ENCODE peak calls at places on chromosome 7, in nine cellular contexts. S, V, F, Q, C, W, H, U and G are unnamed samples.

GRCh38 chr7:142828101-142828500 is 26.8 kb upstream of the EPHB6 start:
- DNase-seq in S (no peak), V (no peak), F (no peak), Q (no peak), C (peak; percentile 6), W (no peak), H (no peak), U (no peak), G (no peak)

GRCh38 chr7:48052748-48053147 is 17.4 kb downstream of the C7orf57 start:
- DNase-seq in S (no peak), V (no peak), F (peak; percentile 79), Q (no peak), C (no peak), W (no peak), H (no peak), U (peak; percentile 82), G (no peak)

GRCh38 chr7:74051193-74051592 is 23.2 kb downstream of the ELN start:
- DNase-seq in S (no peak), V (no peak), F (no peak), Q (no peak), C (no peak), W (no peak), H (no peak), U (no peak), G (no peak)

GRCh38 chr7:105853931-105854419 is 22.4 kb downstream of the ATXN7L1 start:
- DNase-seq in S (no peak), V (no peak), F (no peak), Q (no peak), C (peak; percentile 45), W (no peak), H (no peak), U (peak; percentile 23), G (no peak)

GRCh38 chr7:92815412-92815811 is 21.0 kb downstream of the CDK6 start:
- DNase-seq in S (no peak), V (no peak), F (no peak), Q (no peak), C (no peak), W (no peak), H (no peak), U (no peak), G (no peak)

GRCh38 chr7:157714166-157715070 is 377.6 kb downstream of the DNAJB6 start:
- DNase-seq in S (no peak), V (no peak), F (no peak), Q (no peak), C (no peak), W (no peak), H (no peak), U (no peak), G (no peak)

GRCh38 chr7:84058311-84059076 is 136.1 kb downstream of the SEMA3A start:
- DNase-seq in S (no peak), V (no peak), F (peak; percentile 85), Q (no peak), C (no peak), W (no peak), H (peak; percentile 87), U (peak; percentile 79), G (no peak)

GRCh38 chr7:68622500-68622899 is 975.8 kb upstream of the AUTS2 start:
- DNase-seq in S (no peak), V (peak; percentile 29), F (no peak), Q (no peak), C (no peak), W (no peak), H (no peak), U (no peak), G (no peak)

GRCh38 chr7:29424295-29424983 is 139.2 kb upstream of the PRR15 start:
- DNase-seq in S (no peak), V (no peak), F (no peak), Q (no peak), C (no peak), W (no peak), H (no peak), U (no peak), G (no peak)

GRCh38 chr7:69654849-69655707 is 56.8 kb downstream of the AUTS2 start:
- DNase-seq in S (no peak), V (peak; percentile 17), F (no peak), Q (no peak), C (no peak), W (peak; percentile 41), H (no peak), U (no peak), G (no peak)

GRCh38 chr7:38673795-38674194 is 42.6 kb upstream of the AMPH start:
- DNase-seq in S (no peak), V (no peak), F (peak; percentile 97), Q (no peak), C (no peak), W (no peak), H (no peak), U (peak; percentile 84), G (no peak)

DNA sequence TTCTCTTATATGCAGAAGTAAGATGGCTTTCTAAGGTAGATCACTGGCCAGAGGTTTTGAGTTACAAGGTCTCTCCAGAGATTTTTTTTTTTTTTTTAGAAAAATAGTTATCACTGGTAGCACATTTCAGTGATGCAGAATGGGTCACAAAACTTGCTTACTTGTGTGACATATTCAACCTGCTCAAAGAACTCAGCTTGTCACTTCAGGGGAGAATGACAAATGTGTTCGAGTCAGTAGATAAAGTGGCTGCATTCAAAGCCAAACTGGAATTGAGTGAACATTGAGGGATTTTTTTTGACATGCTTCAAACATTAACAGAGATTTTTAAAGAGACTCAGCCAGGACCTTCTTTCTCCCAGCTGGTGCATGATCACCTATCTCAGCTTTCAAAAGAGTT is 33.4 kb downstream of the PHTF2 start:
- DNase-seq in S (no peak), V (no peak), F (no peak), Q (no peak), C (no peak), W (no peak), H (no peak), U (no peak), G (no peak)
- H3K4me3 ChIP-seq in S (no peak overlapping the region), V (no peak overlapping the region), F (no peak overlapping the region), Q (no peak overlapping the region), C (no peak overlapping the region), W (no peak overlapping the region), H (no peak overlapping the region), U (no peak overlapping the region), G (no peak overlapping the region)

DNA sequence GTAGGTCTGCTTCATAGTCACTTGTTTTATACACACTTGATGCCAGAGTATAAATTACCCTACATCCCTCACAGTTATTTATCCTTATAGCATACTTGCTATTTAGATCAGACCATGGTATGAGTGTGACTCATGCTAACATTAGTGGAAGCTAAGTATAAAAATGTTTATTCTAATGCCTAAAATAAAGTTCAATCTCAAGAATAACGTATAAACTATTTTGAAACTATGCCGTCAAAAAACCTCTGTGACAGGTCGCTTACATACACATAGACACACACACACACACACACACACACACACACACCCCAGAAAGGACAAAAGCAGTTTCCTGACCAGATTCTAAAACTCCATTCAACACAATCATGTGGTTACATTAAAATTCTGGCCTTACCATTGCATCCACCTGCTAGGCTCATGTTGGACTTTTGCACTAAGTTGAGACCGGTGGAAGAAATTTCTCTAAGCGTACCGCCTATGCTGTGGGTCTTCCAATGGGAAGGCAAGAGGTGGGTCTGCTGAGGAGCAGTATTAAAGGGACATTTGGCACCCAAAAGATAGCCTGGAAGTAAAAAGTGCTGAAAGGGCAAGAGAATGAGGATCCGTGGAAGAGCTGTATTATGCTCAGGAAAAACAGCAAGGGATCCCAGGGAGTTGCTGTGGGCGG is 5.0 kb downstream of the FOXP2 start:
- DNase-seq in S (no peak), V (no peak), F (no peak), Q (no peak), C (no peak), W (no peak), H (no peak), U (peak; percentile 81), G (no peak)
- H3K4me3 ChIP-seq in S (no peak overlapping the region), V (peak overlapping the region; percentile 55), F (no peak overlapping the region), Q (no peak overlapping the region), C (no peak overlapping the region), W (no peak overlapping the region), H (no peak overlapping the region), U (no peak overlapping the region), G (no peak overlapping the region)

GRCh38 chr7:151404216-151405011 is 5.4 kb downstream of the WDR86 start:
- DNase-seq in S (no peak), V (no peak), F (peak; percentile 37), Q (no peak), C (no peak), W (no peak), H (peak; percentile 57), U (no peak), G (no peak)
- H3K4me3 ChIP-seq in S (no peak overlapping the region), V (no peak overlapping the region), F (no peak overlapping the region), Q (no peak overlapping the region), C (no peak overlapping the region), W (no peak overlapping the region), H (no peak overlapping the region), U (no peak overlapping the region), G (no peak overlapping the region)

DNA sequence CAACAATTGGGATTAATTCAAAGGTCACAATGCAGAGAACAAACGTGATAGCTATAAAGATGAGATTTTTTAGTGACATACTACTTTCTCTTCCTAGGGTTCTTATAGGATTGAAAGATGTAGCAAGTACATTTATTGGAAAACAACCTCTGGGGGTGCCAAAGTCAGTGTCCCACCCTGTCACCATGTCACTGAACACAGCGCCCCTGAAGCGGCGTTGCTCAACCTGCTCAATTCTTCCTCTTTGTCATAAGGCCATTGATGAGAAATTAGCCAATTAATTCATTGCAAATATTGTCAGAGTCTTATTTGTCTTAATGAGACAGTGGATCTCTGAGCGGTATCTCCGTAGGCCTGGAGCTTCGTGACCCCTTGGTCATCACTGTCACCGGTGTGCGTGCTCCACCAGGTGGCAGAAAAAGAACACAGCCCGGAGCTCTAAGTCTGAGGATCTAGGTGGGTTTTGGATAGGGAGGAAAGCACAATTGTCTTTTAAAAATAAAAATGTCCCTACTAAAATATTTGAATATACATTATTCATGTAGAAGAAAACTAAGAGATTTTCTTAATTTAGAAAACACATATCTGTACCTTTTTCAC is 362.6 kb downstream of the PAXIP1 start:
- DNase-seq in S (no peak), V (no peak), F (no peak), Q (peak; percentile 48), C (peak; percentile 64), W (no peak), H (no peak), U (no peak), G (peak; percentile 53)
- H3K4me3 ChIP-seq in S (no peak overlapping the region), V (no peak overlapping the region), F (no peak overlapping the region), Q (no peak overlapping the region), C (no peak overlapping the region), W (no peak overlapping the region), H (no peak overlapping the region), U (no peak overlapping the region), G (no peak overlapping the region)

GRCh38 chr7:134419875-134420274 is 39.0 kb downstream of the AKR1B1 start:
- DNase-seq in S (no peak), V (no peak), F (no peak), Q (no peak), C (no peak), W (no peak), H (no peak), U (no peak), G (no peak)
- H3K4me3 ChIP-seq in S (no peak overlapping the region), V (no peak overlapping the region), F (no peak overlapping the region), Q (no peak overlapping the region), C (no peak overlapping the region), W (no peak overlapping the region), H (no peak overlapping the region), U (no peak overlapping the region), G (no peak overlapping the region)